ENCODE peak calls at places on chromosomes 11 and 22, in four cellular contexts. U is GM12878, E is HepG2, V is H1. H is an unnamed sample.
A peak's percentile ranks its signal among the peaks of the same experiment; 100 is the strongest.

GRCh38 chr11:19428206-19429001 is 187.7 kb upstream of the E2F8 start:
- DNase-seq in V (no peak), E (no peak), U (no peak), H (no peak)

GRCh38 chr11:66509131-66509561 is 1.3 kb upstream of the BBS1 start:
- DNase-seq in V (no peak), E (peak; percentile 72), U (no peak), H (no peak)

GRCh38 chr11:65182258-65183170 is 786 bp downstream of the CAPN1 start:
- DNase-seq in E (peak; percentile 34), U (no peak), V (no peak), H (no peak)

GRCh38 chr22:39520874-39521857 is 804 bp downstream of the ATF4 start:
- DNase-seq in V (peak; percentile 66), U (no peak), E (no peak), H (peak; percentile 58)

GRCh38 chr11:107999759-108000455 is 8.8 kb upstream of the CUL5 start:
- DNase-seq in U (peak; percentile 11), V (peak; percentile 72), E (peak; percentile 72), H (peak; percentile 82)

GRCh38 chr11:68839953-68840641 is 1.6 kb downstream of the CPT1A start:
- DNase-seq in U (no peak), E (no peak), V (no peak), H (no peak)

GRCh38 chr11:122440783-122441701 is 214.5 kb upstream of the UBASH3B start:
- DNase-seq in E (no peak), V (peak; percentile 54), U (no peak), H (no peak)

GRCh38 chr22:49903322-49904039 is 14.8 kb downstream of the ALG12 start:
- DNase-seq in V (no peak), E (no peak), U (no peak), H (no peak)

GRCh38 chr11:1879941-1880720 is 11.6 kb downstream of the PRR33 start:
- DNase-seq in U (no peak), E (no peak), V (no peak), H (no peak)

GRCh38 chr22:20793386-20794131 is 19.6 kb downstream of the SERPIND1 start:
- DNase-seq in V (no peak), U (no peak), E (no peak), H (no peak)

GRCh38 chr11:110076388-110076965 is 16.7 kb upstream of the ZC3H12C start:
- DNase-seq in E (no peak), V (no peak), U (no peak), H (peak; percentile 32)

GRCh38 chr22:17789379-17790200 is 15.3 kb upstream of the BID start:
- DNase-seq in U (no peak), V (no peak), E (no peak), H (no peak)

GRCh38 chr11:88414385-88414861 is 76.9 kb upstream of the CTSC start:
- DNase-seq in V (no peak), E (no peak), U (no peak), H (peak; percentile 14)

GRCh38 chr11:79942071-79942470 is 501.2 kb upstream of the TENM4 start:
- DNase-seq in U (no peak), V (no peak), E (no peak), H (no peak)

GRCh38 chr11:65391007-65391406 is 4.6 kb downstream of the FRMD8 start:
- DNase-seq in V (no peak), E (no peak), U (no peak), H (peak; percentile 21)

GRCh38 chr11:124837491-124837856 is 27.8 kb upstream of the ROBO3 start:
- DNase-seq in E (peak; percentile 58), V (peak; percentile 52), U (peak; percentile 2), H (peak; percentile 54)
- TF ChIP-seq SUZ12 in E (no peak), V (no peak), U (no peak), H (no peak)

DNA sequence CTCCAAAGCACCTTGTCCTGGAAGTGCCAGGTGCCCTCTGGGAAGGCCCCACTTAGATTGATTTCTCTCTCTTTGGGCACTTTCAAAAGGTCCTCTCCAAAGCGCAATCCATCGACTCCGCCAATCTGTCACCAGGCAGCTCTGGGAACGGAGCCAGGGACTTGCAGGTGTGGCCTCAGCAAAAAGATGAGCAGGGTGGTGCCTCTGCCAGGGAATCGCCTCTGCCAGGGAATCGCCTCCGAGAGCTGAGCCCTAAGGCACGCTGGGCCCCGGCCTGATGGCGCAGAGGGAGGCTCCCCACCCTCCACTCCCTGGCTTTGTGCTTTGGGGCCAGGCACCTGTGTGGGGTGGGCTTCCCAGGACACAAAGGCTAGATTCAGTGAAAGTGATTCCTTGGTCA is 1391.3 kb downstream of the TBC1D22A start:
- DNase-seq in V (no peak), E (no peak), U (no peak), H (no peak)
- TF ChIP-seq SP1 in V (no peak), E (no peak), U (no peak), H (no peak)

GRCh38 chr11:69916806-69917387 is 97.7 kb upstream of the FGF3 start:
- DNase-seq in V (no peak), U (no peak), E (no peak), H (no peak)
- TF ChIP-seq SUZ12 in V (no peak), U (no peak), E (no peak), H (no peak)

GRCh38 chr11:32137263-32137662 is 46.4 kb downstream of the RCN1 start:
- DNase-seq in V (no peak), U (no peak), E (no peak), H (no peak)
- TF ChIP-seq SP1 in V (no peak), U (no peak), E (no peak), H (no peak)

GRCh38 chr11:69943066-69943465 is 123.8 kb upstream of the FGF3 start:
- DNase-seq in U (no peak), V (no peak), E (peak; percentile 41), H (no peak)
- TF ChIP-seq SUZ12 in U (no peak), V (no peak), E (no peak), H (no peak)

GRCh38 chr11:114157476-114158050 is 98.1 kb downstream of the ZBTB16 start:
- DNase-seq in V (no peak), U (no peak), E (no peak), H (no peak)
- TF ChIP-seq SP1 in V (no peak), U (no peak), E (no peak), H (no peak)

DNA sequence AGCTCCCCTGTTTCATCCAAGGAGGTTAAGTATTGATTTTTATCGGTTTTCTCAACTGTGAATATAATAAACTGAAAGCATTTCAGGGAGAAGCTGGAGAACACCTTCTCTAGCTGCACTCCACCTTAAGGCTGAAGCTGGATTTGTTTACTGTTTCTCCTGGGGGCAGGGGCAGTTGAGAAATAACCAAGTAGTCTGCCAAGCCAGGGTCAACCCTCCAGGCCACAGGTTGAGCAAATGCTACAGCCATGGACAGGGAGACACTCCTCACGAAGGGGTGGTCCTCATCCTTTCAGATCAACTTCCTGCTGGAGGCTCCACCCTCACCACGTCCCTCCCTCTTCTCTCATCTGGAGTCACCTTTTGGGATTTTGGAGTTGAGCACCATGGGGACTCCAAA is at the start of gene TTC36:
- DNase-seq in U (no peak), V (peak; percentile 48), E (no peak), H (no peak)
- TF ChIP-seq SUZ12 in U (no peak), V (no peak), E (no peak), H (no peak)

DNA sequence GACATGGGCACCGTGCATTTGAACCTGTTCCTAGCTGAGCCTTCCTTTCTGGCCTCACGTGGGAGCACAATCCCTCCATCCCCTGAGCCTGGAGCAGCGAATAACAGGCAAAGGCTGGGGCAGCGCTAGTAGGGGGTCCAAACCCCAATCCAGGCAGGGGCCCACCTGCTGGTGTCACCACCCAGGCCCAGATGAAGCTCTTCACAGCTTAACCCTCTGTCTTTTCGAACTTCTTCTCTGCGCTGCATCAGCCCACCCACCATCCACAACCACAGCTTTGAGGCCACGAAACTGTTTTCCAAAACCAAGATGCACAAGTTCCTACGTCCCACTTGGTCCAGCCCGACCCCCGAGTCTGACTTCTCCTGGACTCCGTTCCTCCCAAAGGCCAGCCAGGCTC is 11.5 kb downstream of the KCNC1 start:
- DNase-seq in V (no peak), E (no peak), U (no peak), H (no peak)
- TF ChIP-seq SP1 in V (no peak), E (no peak), U (no peak), H (no peak)

GRCh38 chr11:130518164-130518563 is 69.7 kb downstream of the ADAMTS15 start:
- DNase-seq in V (no peak), U (no peak), E (no peak), H (no peak)

GRCh38 chr11:130514316-130514715 is 65.9 kb downstream of the ADAMTS15 start:
- DNase-seq in U (no peak), E (no peak), V (peak; percentile 34), H (no peak)

GRCh38 chr11:130514851-130515250 is 66.4 kb downstream of the ADAMTS15 start:
- DNase-seq in V (no peak), U (no peak), E (no peak), H (no peak)

GRCh38 chr11:130516868-130517505 is 68.5 kb downstream of the ADAMTS15 start:
- DNase-seq in U (no peak), E (no peak), V (peak; percentile 24), H (no peak)

GRCh38 chr11:130516175-130516867 is 67.9 kb downstream of the ADAMTS15 start:
- DNase-seq in U (no peak), V (no peak), E (no peak), H (no peak)
- TF ChIP-seq SUZ12 in U (no peak), V (no peak), E (no peak), H (no peak)

GRCh38 chr11:115473167-115473566 is 31.0 kb downstream of the CADM1 start:
- DNase-seq in V (no peak), E (no peak), U (no peak), H (no peak)

GRCh38 chr11:115469361-115469760 is 34.9 kb downstream of the CADM1 start:
- DNase-seq in V (no peak), U (peak; percentile 48), E (no peak), H (no peak)

GRCh38 chr11:115475564-115475963 is 28.7 kb downstream of the CADM1 start:
- DNase-seq in E (peak; percentile 65), U (no peak), V (no peak), H (no peak)

GRCh38 chr11:115470928-115471327 is 33.3 kb downstream of the CADM1 start:
- DNase-seq in V (no peak), E (no peak), U (no peak), H (no peak)

DNA sequence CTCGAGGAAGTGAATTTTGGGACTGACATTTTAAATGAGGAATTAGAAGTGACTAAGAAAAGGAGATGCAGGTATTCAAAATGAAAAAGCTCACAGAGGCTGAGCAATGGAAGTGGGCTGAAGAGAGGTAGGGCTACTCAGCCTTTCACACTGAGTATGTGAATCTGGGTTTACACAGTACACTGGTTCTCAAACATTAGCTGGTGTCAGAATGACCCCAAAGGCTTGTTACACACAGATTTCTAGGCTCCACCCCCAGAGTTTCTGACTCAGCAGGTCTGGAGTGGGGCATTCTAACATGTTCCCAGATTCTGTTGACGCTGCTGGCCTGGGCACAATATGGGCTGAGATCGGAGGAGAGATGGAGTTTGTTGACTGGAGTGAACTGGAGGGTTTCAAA is 32.8 kb downstream of the CADM1 start:
- DNase-seq in U (peak; percentile 40), E (peak; percentile 80), V (no peak), H (no peak)
- TF ChIP-seq SP1 in U (no peak), E (no peak), V (no peak), H (no peak)

H was measured in HEK293T.